ENCODE peak calls at places on chromosomes 12 and 14, in seven cellular contexts. I is upper lobe of right lung, T is left lung, J is upper lobe of left lung, Q is lower lobe of right lung, V is GM23338, K is HepG2. R is an unnamed sample.

GRCh38 chr14:61477845-61478438 is 156.6 kb downstream of the PRKCH start:
- ATAC-seq in Q (peak; percentile 69), V (no peak), I (peak; percentile 63), T (peak; percentile 57), J (peak; percentile 27), K (no peak), R (no peak)

GRCh38 chr14:105582639-105583038 is 56.3 kb downstream of the TMEM121 start:
- ATAC-seq in I (peak; percentile 62), V (no peak), Q (peak; percentile 63), T (peak; percentile 47), J (peak; percentile 63), K (peak; percentile 47), R (no peak)

GRCh38 chr12:86194721-86195120 is 61.5 kb downstream of the MGAT4C start:
- ATAC-seq in T (no peak), I (no peak), K (no peak), V (no peak), J (no peak), Q (no peak), R (no peak)

GRCh38 chr14:98912655-98913054 is 359.3 kb downstream of the BCL11B start:
- ATAC-seq in K (no peak), J (no peak), T (no peak), I (no peak), V (no peak), Q (no peak), R (no peak)

GRCh38 chr12:100491104-100491503 is 17.4 kb downstream of the NR1H4 start:
- ATAC-seq in T (no peak), Q (no peak), I (no peak), V (no peak), J (no peak), K (no peak), R (no peak)

GRCh38 chr12:38144049-38144448 is 172.5 kb upstream of the ALG10B start:
- ATAC-seq in J (no peak), Q (no peak), I (no peak), T (peak; percentile 48), V (no peak), K (no peak), R (no peak)

GRCh38 chr12:84937383-84937782 is 24.8 kb upstream of the SLC6A15 start:
- ATAC-seq in I (peak; percentile 12), J (no peak), K (no peak), Q (no peak), V (no peak), T (no peak), R (no peak)

GRCh38 chr12:13428538-13429265 is 232.2 kb downstream of the EMP1 start:
- ATAC-seq in K (no peak), J (no peak), T (no peak), V (no peak), Q (no peak), I (no peak), R (peak; percentile 27)

GRCh38 chr14:64812412-64812811 is 67.3 kb downstream of the SPTB start:
- ATAC-seq in Q (peak; percentile 86), J (peak; percentile 57), K (no peak), V (peak; percentile 98), T (peak; percentile 95), I (peak; percentile 88), R (no peak)

GRCh38 chr12:4556730-4557519 is 5.1 kb upstream of the DYRK4 start:
- ATAC-seq in T (peak; percentile 47), I (peak; percentile 72), J (peak; percentile 60), K (no peak), V (no peak), Q (peak; percentile 47), R (no peak)

GRCh38 chr14:50944647-50945413 is 547 bp upstream of the PYGL start:
- ATAC-seq in V (peak; percentile 44), Q (peak; percentile 77), J (peak; percentile 80), T (peak; percentile 54), I (peak; percentile 75), K (peak; percentile 74), R (peak; percentile 64)

GRCh38 chr12:110555509-110556406 is 27.4 kb downstream of the PPTC7 start:
- ATAC-seq in T (peak; percentile 40), K (no peak), Q (peak; percentile 36), V (no peak), J (peak; percentile 69), I (peak; percentile 69), R (no peak)

GRCh38 chr14:90398315-90398811 is 1.5 kb downstream of the CALM1 start:
- ATAC-seq in T (peak; percentile 1), I (peak; percentile 1), V (peak; percentile 6), J (peak; percentile 32), K (peak; percentile 24), Q (peak; percentile 5), R (no peak)

GRCh38 chr12:27859648-27860047 is 79.6 kb upstream of the MANSC4 start:
- ATAC-seq in Q (no peak), V (peak; percentile 39), I (no peak), J (no peak), T (no peak), K (no peak), R (no peak)

GRCh38 chr12:132593938-132594358 is 16.4 kb downstream of the LRCOL1 start:
- ATAC-seq in Q (peak; percentile 95), T (peak; percentile 99), I (peak; percentile 97), J (peak; percentile 91), K (peak; percentile 99), V (peak; percentile 93), R (peak; percentile 99)

GRCh38 chr12:19035552-19035951 is 94.0 kb upstream of the PLEKHA5 start:
- ATAC-seq in V (no peak), I (peak; percentile 32), Q (peak; percentile 56), K (no peak), T (peak; percentile 55), J (peak; percentile 75), R (peak; percentile 70)

GRCh38 chr14:51024377-51024776 is 70.5 kb downstream of the TRIM9 start:
- ATAC-seq in V (no peak), J (no peak), I (no peak), Q (no peak), K (no peak), T (no peak), R (no peak)

GRCh38 chr12:39502657-39503056 is 59.7 kb upstream of the KIF21A start:
- ATAC-seq in Q (no peak), V (peak; percentile 80), J (no peak), I (no peak), T (no peak), K (no peak), R (no peak)

GRCh38 chr12:75438052-75438754 is 42.4 kb upstream of the GLIPR1 start:
- ATAC-seq in I (peak; percentile 50), J (peak; percentile 46), T (no peak), Q (peak; percentile 47), K (peak; percentile 36), V (peak; percentile 25), R (no peak)

GRCh38 chr14:44613061-44613712 is 106.1 kb upstream of the FSCB start:
- ATAC-seq in I (no peak), J (no peak), K (no peak), Q (no peak), V (no peak), T (no peak), R (no peak)

GRCh38 chr12:75933136-75933535 is 98.4 kb downstream of the PHLDA1 start:
- ATAC-seq in T (peak; percentile 37), V (no peak), I (no peak), Q (no peak), K (no peak), J (peak; percentile 20), R (no peak)

GRCh38 chr14:75247286-75247922 is 31.2 kb upstream of the FOS start:
- ATAC-seq in I (no peak), J (no peak), T (no peak), Q (no peak), V (no peak), K (peak; percentile 66), R (no peak)

GRCh38 chr12:102106905-102107304 is 13.0 kb downstream of the NUP37 start:
- ATAC-seq in T (no peak), Q (no peak), I (no peak), K (no peak), V (no peak), J (no peak), R (no peak)

GRCh38 chr12:91173139-91173538 is 9.5 kb downstream of the DCN start:
- ATAC-seq in T (no peak), V (no peak), K (no peak), J (no peak), Q (no peak), I (no peak), R (peak; percentile 29)

GRCh38 chr12:82146740-82147139 is 211.4 kb downstream of the CCDC59 start:
- ATAC-seq in V (peak; percentile 47), Q (no peak), K (no peak), I (no peak), T (no peak), J (no peak), R (no peak)

GRCh38 chr14:79260406-79260805 is 950.9 kb downstream of the DIO2 start:
- ATAC-seq in J (no peak), V (no peak), K (no peak), I (no peak), T (no peak), Q (no peak), R (no peak)
- TF ChIP-seq CTCF in J (no peak), V (no peak), K (no peak), I (no peak), T (no peak), Q (no peak), R (no peak)

DNA sequence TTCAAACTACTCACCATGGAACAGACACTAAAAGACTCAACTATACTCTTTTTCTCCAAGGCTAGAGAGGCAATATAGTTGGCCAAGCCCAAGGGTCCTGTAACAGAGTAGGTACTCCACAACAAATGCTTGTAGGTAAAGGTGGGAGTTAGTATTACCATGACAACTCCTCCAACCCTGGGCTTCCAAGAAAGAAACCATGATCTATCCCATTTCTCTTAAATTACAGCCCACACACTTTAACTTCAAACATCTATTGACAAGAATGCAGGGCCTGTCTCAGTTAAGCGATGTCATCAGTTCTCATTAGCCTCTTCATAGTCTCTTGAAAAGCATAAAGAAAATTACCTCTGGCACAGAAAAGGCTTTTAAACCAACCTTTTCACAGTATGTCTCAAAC is 25.0 kb downstream of the ERH start:
- ATAC-seq in Q (no peak), J (no peak), K (no peak), I (no peak), V (no peak), T (no peak), R (no peak)
- H3K27ac ChIP-seq in Q (no peak overlapping the region), J (no peak overlapping the region), K (no peak overlapping the region), I (no peak overlapping the region), V (no peak overlapping the region), T (no peak overlapping the region), R (no peak overlapping the region)

GRCh38 chr14:45664668-45665356 is 411.8 kb upstream of the MIS18BP1 start:
- ATAC-seq in K (peak; percentile 82), J (no peak), V (peak; percentile 94), Q (no peak), T (no peak), I (no peak), R (no peak)
- TF ChIP-seq CTCF in K (peak; percentile 24), J (no peak), V (peak; percentile 69), Q (no peak), T (no peak), I (no peak), R (no peak)

GRCh38 chr12:95646781-95647184 is 95.5 kb upstream of the USP44 start:
- ATAC-seq in T (peak; percentile 63), J (peak; percentile 46), I (peak; percentile 50), K (no peak), Q (peak; percentile 49), V (no peak), R (peak; percentile 10)
- H3K27ac ChIP-seq in T (no peak overlapping the region), J (no peak overlapping the region), I (no peak overlapping the region), K (no peak overlapping the region), Q (no peak overlapping the region), V (peak overlapping the region; percentile 69), R (peak overlapping the region; percentile 23)